ENCODE peak calls at places on chromosomes 16 and 17, in six cellular contexts. S is vagina; O is astrocyte; H is GM23248; X is Karpas-422; Z is CD4-positive, alpha-beta memory T cell. C is an unnamed sample.

GRCh38 chr17:29505826-29506225 is 61.0 kb downstream of the ABHD15 start:
- DNase-seq in O (no peak), S (no peak), H (no peak), X (no peak), Z (no peak), C (no peak)

GRCh38 chr16:20114356-20114755 is 40.7 kb upstream of the GPR139 start:
- DNase-seq in Z (no peak), S (no peak), H (peak; percentile 45), O (peak; percentile 1), X (no peak), C (no peak)

GRCh38 chr17:78343433-78344201 is 16.3 kb downstream of the SOCS3 start:
- DNase-seq in S (no peak), X (peak; percentile 59), O (no peak), Z (peak; percentile 91), H (no peak), C (no peak)

GRCh38 chr17:80192268-80192667 is 22.4 kb downstream of the CARD14 start:
- DNase-seq in X (no peak), O (no peak), Z (no peak), S (no peak), H (no peak), C (no peak)

GRCh38 chr17:4950757-4951204 is at the start of gene ENO3:
- DNase-seq in O (no peak), X (peak; percentile 55), S (no peak), Z (no peak), H (no peak), C (no peak)

GRCh38 chr17:61403846-61404701 is 4.4 kb downstream of the TBX2 start:
- DNase-seq in H (no peak), X (no peak), O (no peak), Z (no peak), S (no peak), C (peak; percentile 81)

GRCh38 chr16:4612977-4613635 is 1.6 kb downstream of the UBALD1 start:
- DNase-seq in S (no peak), X (no peak), O (no peak), Z (no peak), H (peak; percentile 36), C (peak; percentile 22)

GRCh38 chr16:84658690-84659089 is 10.4 kb downstream of the KLHL36 start:
- DNase-seq in H (no peak), S (no peak), O (no peak), Z (no peak), X (no peak), C (no peak)

GRCh38 chr16:89002851-89003830 is 26.1 kb upstream of the CBFA2T3 start:
- DNase-seq in S (no peak), Z (no peak), H (no peak), O (no peak), X (no peak), C (no peak)

GRCh38 chr17:8406174-8406573 is 8.5 kb upstream of the RNF222 start:
- DNase-seq in X (no peak), H (no peak), Z (no peak), O (no peak), S (no peak), C (no peak)

GRCh38 chr16:57801098-57801855 is 1.0 kb downstream of the KIFC3 start:
- DNase-seq in X (no peak), H (peak; percentile 88), S (no peak), O (peak; percentile 74), Z (no peak), C (peak; percentile 85)

GRCh38 chr17:17350491-17351355 is 47.5 kb downstream of the NT5M start:
- DNase-seq in S (no peak), O (peak; percentile 25), X (no peak), Z (peak; percentile 46), H (peak; percentile 79), C (peak; percentile 69)

GRCh38 chr16:51640196-51640595 is 489.1 kb upstream of the SALL1 start:
- DNase-seq in O (no peak), S (peak; percentile 34), X (no peak), H (no peak), Z (no peak), C (no peak)

GRCh38 chr17:45432405-45433113 is at the start of gene ARHGAP27:
- DNase-seq in O (no peak), S (no peak), X (peak; percentile 59), H (peak; percentile 52), Z (no peak), C (peak; percentile 43)

GRCh38 chr16:54193656-54194007 is 93.0 kb downstream of the IRX3 start:
- DNase-seq in S (no peak), H (peak; percentile 88), X (peak; percentile 93), Z (no peak), O (peak; percentile 35), C (peak; percentile 75)

GRCh38 chr17:73098919-73099318 is 6.4 kb upstream of the SLC39A11 start:
- DNase-seq in H (no peak), Z (no peak), S (no peak), O (no peak), X (no peak), C (no peak)

GRCh38 chr17:36117505-36118382 is 14.1 kb downstream of the CCL4 start:
- DNase-seq in O (no peak), X (no peak), S (no peak), H (no peak), Z (no peak), C (no peak)

GRCh38 chr16:54286330-54287017 is at the start of gene IRX3:
- DNase-seq in X (no peak), H (peak; percentile 97), O (peak; percentile 74), S (no peak), Z (no peak), C (peak; percentile 98)

GRCh38 chr17:77498056-77498785 is 357.5 kb downstream of the SEC14L1 start:
- DNase-seq in S (no peak), X (no peak), Z (no peak), H (no peak), O (no peak), C (no peak)

GRCh38 chr16:30977502-30977901 is 7.5 kb upstream of the HSD3B7 start:
- DNase-seq in S (no peak), X (peak; percentile 66), Z (peak; percentile 27), H (peak; percentile 37), O (no peak), C (no peak)

GRCh38 chr17:27293359-27293897 is 486 bp upstream of the WSB1 start:
- DNase-seq in H (no peak), S (no peak), X (no peak), Z (no peak), O (no peak), C (no peak)

GRCh38 chr17:59503489-59503888 is 61.9 kb upstream of the DHX40 start:
- DNase-seq in O (no peak), Z (no peak), S (no peak), X (no peak), H (no peak), C (no peak)

GRCh38 chr17:65359016-65359415 is 202.4 kb downstream of the AXIN2 start:
- DNase-seq in Z (no peak), S (no peak), H (peak; percentile 92), X (no peak), O (peak; percentile 90), C (peak; percentile 56)

GRCh38 chr17:61463068-61463980 is 11.1 kb downstream of the TBX4 start:
- DNase-seq in X (no peak), S (no peak), H (no peak), O (no peak), Z (no peak), C (no peak)

GRCh38 chr16:72371307-72372081 is 199.5 kb upstream of the PMFBP1 start:
- DNase-seq in Z (no peak), H (peak; percentile 50), X (no peak), S (no peak), O (peak; percentile 61), C (peak; percentile 17)

GRCh38 chr17:57342963-57343589 is 86.8 kb downstream of the MSI2 start:
- DNase-seq in Z (no peak), O (no peak), S (no peak), X (no peak), H (no peak), C (no peak)

GRCh38 chr16:12099451-12100123 is 123.1 kb downstream of the SNX29 start:
- DNase-seq in O (no peak), Z (no peak), S (no peak), H (no peak), X (no peak), C (no peak)

GRCh38 chr16:10408824-10409381 is 23.0 kb downstream of the ATF7IP2 start:
- DNase-seq in H (no peak), Z (no peak), S (no peak), X (peak; percentile 50), O (peak; percentile 39), C (no peak)

GRCh38 chr16:10410469-10410868 is 24.6 kb downstream of the ATF7IP2 start:
- DNase-seq in X (no peak), H (no peak), O (no peak), S (no peak), Z (no peak), C (no peak)

GRCh38 chr16:10412935-10413601 is 27.2 kb downstream of the ATF7IP2 start:
- DNase-seq in Z (no peak), X (no peak), O (no peak), H (no peak), S (no peak), C (no peak)
- H3K9me3 ChIP-seq in Z (peaks cover 25% of the 10 kb centered on the region), X (peaks cover 52% of the 10 kb centered on the region), O (peaks cover 14% of the 10 kb centered on the region), H (no peaks in the 10 kb centered on the region), S (peaks cover 30% of the 10 kb centered on the region), C (peaks cover 55% of the 10 kb centered on the region)

DNA sequence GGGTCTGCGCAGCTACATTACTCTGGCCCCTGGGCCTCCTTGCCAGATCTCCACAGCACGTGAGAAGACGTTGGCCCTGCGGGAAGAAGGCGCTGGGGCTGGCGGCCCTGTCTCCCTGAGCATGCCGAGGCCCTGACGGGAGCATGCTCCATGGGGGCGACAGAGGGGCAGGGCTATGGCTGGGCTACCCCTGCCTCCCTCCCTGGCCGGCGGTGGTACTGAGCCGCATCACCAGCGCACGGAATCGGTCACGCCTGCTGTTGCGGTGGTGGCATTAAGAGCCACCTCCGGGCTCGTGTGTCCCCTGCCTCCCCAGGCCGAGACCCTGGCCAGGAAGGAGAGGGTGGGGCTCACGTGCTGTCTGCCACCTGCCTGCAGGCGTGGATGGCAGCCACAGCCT is 28.1 kb downstream of the MAPK8IP3 start:
- DNase-seq in O (no peak), X (no peak), S (no peak), H (no peak), Z (no peak), C (no peak)
- H3K9me3 ChIP-seq in O (peaks cover 23% of the 10 kb centered on the region), X (peaks cover 4% of the 10 kb centered on the region), S (no peaks in the 10 kb centered on the region), H (no peaks in the 10 kb centered on the region), Z (no peaks in the 10 kb centered on the region), C (no peaks in the 10 kb centered on the region)

DNA sequence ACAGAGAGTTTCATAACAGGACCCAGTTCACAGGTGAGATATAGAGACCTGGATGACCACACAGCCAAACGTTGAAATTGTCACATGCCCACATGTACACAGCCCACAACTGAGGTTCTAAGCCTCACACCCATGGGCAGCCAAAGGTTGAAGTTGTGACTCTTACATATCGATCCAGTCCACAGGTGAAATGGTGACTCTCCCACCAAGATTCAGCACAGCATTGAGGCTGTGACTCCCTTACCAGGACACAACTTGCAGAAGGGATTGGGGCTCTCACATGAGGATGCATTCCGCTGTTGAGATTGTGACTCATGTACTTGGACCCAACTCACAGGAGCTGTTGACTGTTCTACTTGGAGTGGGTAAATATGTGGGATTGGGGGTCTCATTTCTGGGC is 1836.4 kb downstream of the TP53TG3F start:
- DNase-seq in O (no peak), S (peak; percentile 69), X (no peak), H (no peak), Z (no peak), C (no peak)
- H3K9me3 ChIP-seq in O (peaks cover 28% of the 10 kb centered on the region), S (no peaks in the 10 kb centered on the region), X (peaks cover 32% of the 10 kb centered on the region), H (no peaks in the 10 kb centered on the region), Z (peaks cover 7% of the 10 kb centered on the region), C (no peaks in the 10 kb centered on the region)

DNA sequence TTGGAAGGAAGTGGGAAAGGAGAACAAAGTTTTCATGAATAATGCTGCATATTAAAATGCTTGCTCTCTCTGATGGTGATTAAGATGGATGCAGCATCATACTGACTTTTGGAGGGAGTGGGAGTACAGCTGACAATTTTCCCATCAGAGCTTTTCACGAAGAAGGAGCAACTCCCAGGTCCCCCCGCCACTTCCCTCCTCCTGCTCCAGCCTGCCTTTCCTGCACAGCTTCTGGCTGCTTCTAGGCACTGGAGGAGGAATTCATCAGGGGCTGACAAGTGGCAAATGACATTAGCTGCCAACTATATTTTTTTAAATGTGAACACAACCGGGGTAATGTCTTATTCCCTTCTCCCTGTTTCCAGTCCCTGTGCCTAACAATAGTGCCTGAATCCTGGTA is 477.9 kb downstream of the SHISA9 start:
- DNase-seq in X (no peak), O (no peak), Z (no peak), S (no peak), H (no peak), C (no peak)
- H3K9me3 ChIP-seq in X (peaks cover 8% of the 10 kb centered on the region), O (peaks cover 3% of the 10 kb centered on the region), Z (peaks cover 3% of the 10 kb centered on the region), S (no peaks in the 10 kb centered on the region), H (no peaks in the 10 kb centered on the region), C (peaks cover 3% of the 10 kb centered on the region)